ENCODE peak calls at places on chromosome 4, in ten cellular contexts. J is Kasumi-1; Q is SHP77 treated with DMSO at 0.1 percent for 48 hours; R is NAMALWA; W is endothelial cell; O is stimulated activated CD8-positive, alpha-beta memory T cell treated with anti-CD3 and anti-CD28 coated beads, Interleukin-15, amount 100 ng/mL, for 48 hours; H is stimulated activated naive CD4-positive, alpha-beta T cell; I is KBM-7; V is AG08395; U is fibroblast of the aortic adventitia. E is an unnamed sample.

GRCh38 chr4:132344924-132345828 is 803.9 kb upstream of the PCDH10 start:
- DNase-seq in J (no peak), Q (no peak), R (no peak), W (no peak), O (no peak), H (no peak), I (no peak), V (no peak), U (no peak), E (no peak)

GRCh38 chr4:113566015-113566795 is 195.3 kb downstream of the CAMK2D start:
- DNase-seq in J (no peak), Q (no peak), R (peak), W (no peak), O (no peak), H (no peak), I (no peak), V (no peak), U (no peak), E (no peak)

GRCh38 chr4:147942729-147943128 is 210.8 kb downstream of the ARHGAP10 start:
- DNase-seq in J (no peak), Q (no peak), R (no peak), W (no peak), O (no peak), H (no peak), I (no peak), V (no peak), U (no peak), E (no peak)

GRCh38 chr4:185227713-185228278 is 18.4 kb downstream of the SNX25 start:
- DNase-seq in J (no peak), Q (no peak), R (no peak), W (no peak), O (no peak), H (no peak), I (no peak), V (no peak), U (no peak), E (no peak)

GRCh38 chr4:158624889-158625478 is 46.7 kb downstream of the C4orf46 start:
- DNase-seq in J (peak), Q (peak), R (peak), W (peak), O (no peak), H (no peak), I (peak), V (peak), U (peak), E (peak)

GRCh38 chr4:77911091-77911490 is 48.5 kb downstream of the MRPL1 start:
- DNase-seq in J (no peak), Q (no peak), R (no peak), W (no peak), O (no peak), H (no peak), I (no peak), V (no peak), U (no peak), E (no peak)

GRCh38 chr4:68180858-68181531 is 51.3 kb upstream of the TMPRSS11F start:
- DNase-seq in J (no peak), Q (no peak), R (no peak), W (no peak), O (no peak), H (no peak), I (no peak), V (no peak), U (peak), E (no peak)

GRCh38 chr4:174156239-174156826 is 127.1 kb downstream of the FBXO8 start:
- DNase-seq in J (peak), Q (peak), R (peak), W (no peak), O (no peak), H (no peak), I (peak), V (peak), U (peak), E (peak)

GRCh38 chr4:183504064-183504929 is 561 bp upstream of the ING2 start:
- DNase-seq in J (peak), Q (peak), R (peak), W (peak), O (peak), H (peak), I (peak), V (peak), U (peak), E (peak)